ENCODE peak calls at places on chromosomes 12 and 14, in five cellular contexts. W is HepG2, T is NT2/D1, H is H1, O is GM12878. E is an unnamed sample.

GRCh38 chr14:89767861-89768268 is 186.7 kb downstream of the EFCAB11 start:
- DNase-seq in W (peak; percentile 38), T (no peak), H (no peak), O (peak; percentile 65), E (peak; percentile 41)

GRCh38 chr12:19683178-19683927 is 244.1 kb downstream of the AEBP2 start:
- DNase-seq in W (peak; percentile 3), T (no peak), H (no peak), O (no peak), E (no peak)

GRCh38 chr12:65147312-65147905 is 22.0 kb upstream of the LEMD3 start:
- DNase-seq in W (no peak), T (no peak), H (no peak), O (no peak), E (no peak)

GRCh38 chr12:14454098-14454907 is 88.8 kb downstream of the ATF7IP start:
- DNase-seq in W (peak; percentile 65), T (peak; percentile 90), H (no peak), O (peak; percentile 30), E (peak; percentile 57)

GRCh38 chr14:91877376-91877775 is 10.0 kb upstream of the TC2N start:
- DNase-seq in W (no peak), T (no peak), H (no peak), O (no peak), E (no peak)

GRCh38 chr14:103624860-103625259 is 4.2 kb upstream of the KLC1 start:
- DNase-seq in W (peak; percentile 46), T (no peak), H (no peak), O (no peak), E (no peak)

GRCh38 chr12:111936869-111937268 is 76.1 kb downstream of the TMEM116 start:
- DNase-seq in W (no peak), T (no peak), H (no peak), O (no peak), E (no peak)

GRCh38 chr14:85241022-85241880 is 288.7 kb upstream of the FLRT2 start:
- DNase-seq in W (no peak), T (no peak), H (no peak), O (no peak), E (no peak)

GRCh38 chr12:7959278-7960063 is 23.5 kb upstream of the SLC2A3 start:
- DNase-seq in W (peak; percentile 44), T (peak; percentile 100), H (no peak), O (peak; percentile 70), E (peak; percentile 8)

GRCh38 chr14:83556065-83556464 is 1973.9 kb upstream of the FLRT2 start:
- DNase-seq in W (no peak), T (no peak), H (no peak), O (no peak), E (no peak)

GRCh38 chr14:71606064-71606463 is 326.2 kb upstream of the RGS6 start:
- DNase-seq in W (no peak), T (no peak), H (no peak), O (no peak), E (no peak)

GRCh38 chr14:61628192-61628591 is 67.1 kb upstream of the HIF1A start:
- DNase-seq in W (no peak), T (no peak), H (no peak), O (no peak), E (no peak)

GRCh38 chr12:4701863-4702262 is 18.3 kb upstream of the GALNT8 start:
- DNase-seq in W (no peak), T (no peak), H (no peak), O (no peak), E (no peak)

GRCh38 chr14:104107611-104108569 is 22.4 kb downstream of the ASPG start:
- DNase-seq in W (no peak), T (no peak), H (peak; percentile 47), O (no peak), E (no peak)

GRCh38 chr14:92690171-92691011 is 58.0 kb downstream of the LGMN start:
- DNase-seq in W (peak; percentile 45), T (no peak), H (no peak), O (no peak), E (peak; percentile 35)

GRCh38 chr12:127060310-127060847 is 1206.6 kb upstream of the TMEM132C start:
- DNase-seq in W (no peak), T (no peak), H (no peak), O (no peak), E (no peak)

GRCh38 chr12:53476769-53477209 is 22.5 kb downstream of the MAP3K12 start:
- DNase-seq in W (no peak), T (no peak), H (no peak), O (no peak), E (peak; percentile 34)

GRCh38 chr14:22572562-22573058 is 16.4 kb downstream of the DAD1 start:
- DNase-seq in W (peak; percentile 92), T (no peak), H (no peak), O (no peak), E (no peak)

GRCh38 chr12:52168019-52168717 is 23.6 kb downstream of the KRT80 start:
- DNase-seq in W (peak; percentile 44), T (no peak), H (no peak), O (no peak), E (no peak)

GRCh38 chr12:109639473-109639872 is 65.9 kb downstream of the MVK start:
- DNase-seq in W (no peak), T (no peak), H (no peak), O (no peak), E (no peak)

GRCh38 chr14:80567905-80568512 is 356.7 kb upstream of the DIO2 start:
- DNase-seq in W (no peak), T (no peak), H (no peak), O (no peak), E (no peak)

GRCh38 chr12:103821773-103822172 is 19.3 kb downstream of the NT5DC3 start:
- DNase-seq in W (no peak), T (no peak), H (no peak), O (no peak), E (no peak)

GRCh38 chr14:33163109-33163508 is 224.4 kb downstream of the NPAS3 start:
- DNase-seq in W (no peak), T (no peak), H (no peak), O (no peak), E (no peak)
- TF ChIP-seq SUZ12 in W (no peak), T (no peak), H (no peak), O (no peak), E (no peak)

DNA sequence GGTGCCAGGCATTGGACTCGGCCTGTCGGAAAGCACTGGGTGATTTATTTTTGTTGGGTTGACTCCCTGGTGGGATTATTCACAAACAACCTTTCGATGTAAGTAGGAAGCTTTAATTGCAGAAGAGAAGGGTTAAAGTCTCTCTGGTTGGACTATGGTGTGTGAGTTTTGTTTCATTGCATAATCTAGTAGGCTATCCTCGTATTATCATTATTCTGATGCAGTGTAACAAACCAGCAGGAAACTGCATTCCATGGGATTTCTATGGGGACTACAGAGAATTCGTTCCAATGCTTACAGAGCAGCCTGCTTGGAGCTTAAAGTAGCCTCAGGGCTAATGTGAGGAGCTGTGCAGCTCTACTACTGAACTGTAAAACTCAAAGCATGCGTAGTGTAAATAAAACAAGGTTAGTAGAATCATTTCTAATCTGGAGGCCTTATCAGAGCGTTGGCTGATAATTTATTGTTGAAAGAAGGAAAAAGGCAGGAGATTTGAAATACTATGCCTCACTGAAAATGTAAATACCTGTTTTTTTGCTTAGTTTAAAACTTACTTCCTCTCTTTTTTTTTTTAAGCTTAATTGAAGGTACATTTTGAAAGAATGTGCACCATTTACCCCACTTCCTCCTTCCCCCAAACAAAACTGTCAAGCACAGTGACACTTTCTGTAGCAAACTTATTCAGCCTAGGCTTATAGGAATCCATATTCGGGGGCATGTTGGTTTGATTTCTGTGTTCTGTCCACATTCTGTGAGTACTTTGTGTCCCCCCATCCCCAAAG is 226.7 kb downstream of the NPAS3 start:
- DNase-seq in W (no peak), T (peak; percentile 6), H (no peak), O (no peak), E (peak; percentile 25)
- TF ChIP-seq SUZ12 in W (no peak), T (no peak), H (no peak), O (no peak), E (no peak)

GRCh38 chr14:77886010-77886409 is 86.1 kb downstream of the ADCK1 start:
- DNase-seq in W (no peak), T (no peak), H (no peak), O (no peak), E (no peak)

GRCh38 chr14:77892890-77893484 is 93.1 kb downstream of the ADCK1 start:
- DNase-seq in W (no peak), T (no peak), H (no peak), O (no peak), E (no peak)

GRCh38 chr14:77889971-77890442 is 90.1 kb downstream of the ADCK1 start:
- DNase-seq in W (no peak), T (no peak), H (no peak), O (no peak), E (no peak)

GRCh38 chr14:77892381-77892871 is 92.5 kb downstream of the ADCK1 start:
- DNase-seq in W (no peak), T (no peak), H (no peak), O (no peak), E (no peak)

DNA sequence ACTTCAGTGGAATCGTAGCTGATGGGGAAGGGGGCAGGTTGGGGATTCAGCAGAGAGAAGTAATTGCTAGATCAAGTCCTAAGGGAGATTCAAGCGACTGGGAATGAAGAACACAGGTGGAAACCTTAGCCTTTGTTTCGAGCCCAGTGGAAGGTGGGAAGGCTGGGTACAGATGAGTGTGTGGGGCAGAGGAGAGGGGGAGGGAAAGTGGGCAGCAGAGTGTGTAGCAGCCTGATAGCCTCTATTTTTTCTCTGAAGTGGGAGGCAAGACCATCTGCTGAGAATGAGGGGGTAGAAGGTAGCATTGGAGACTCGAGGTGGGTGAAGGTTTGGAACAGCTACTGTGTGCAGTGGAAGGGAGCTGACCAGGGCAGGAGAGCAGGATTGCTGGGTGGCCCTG is 91.0 kb downstream of the ADCK1 start:
- DNase-seq in W (no peak), T (no peak), H (no peak), O (no peak), E (no peak)
- TF ChIP-seq SUZ12 in W (no peak), T (no peak), H (no peak), O (no peak), E (no peak)

DNA sequence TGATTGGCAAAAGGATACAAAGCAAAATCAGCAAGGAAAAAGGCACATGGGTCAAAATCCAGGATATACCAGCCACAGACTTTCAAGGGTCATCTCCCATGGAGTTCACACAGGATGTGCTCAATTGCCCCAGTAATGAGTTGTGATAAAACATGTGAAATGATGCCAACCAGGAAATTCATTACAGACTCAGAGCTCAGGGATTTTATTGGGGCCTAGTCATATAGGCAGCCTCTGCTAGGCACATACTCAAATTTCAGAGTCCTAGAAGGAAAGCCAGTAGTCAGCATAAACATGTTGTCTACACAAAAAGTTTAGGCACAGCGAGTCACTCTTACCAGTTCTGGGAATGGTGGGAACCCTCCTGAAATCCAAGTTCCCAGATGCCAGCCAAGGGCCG is 64.4 kb upstream of the OSBPL8 start:
- DNase-seq in W (no peak), T (no peak), H (no peak), O (no peak), E (no peak)
- TF ChIP-seq SUZ12 in W (no peak), T (no peak), H (no peak), O (no peak), E (no peak)